ENCODE peak calls at places on chromosome 9, in six cellular contexts. C, P, J, V, Q and I are unnamed samples.

GRCh38 chr9:102550266-102550665 is 444.9 kb upstream of the CYLC2 start:
- DNase-seq in Q (no peak), C (no peak), P (no peak), J (no peak), V (no peak), I (no peak)

GRCh38 chr9:83964973-83965349 is 15.1 kb downstream of the HNRNPK start:
- DNase-seq in Q (no peak), V (no peak), C (no peak), J (no peak), P (no peak), I (no peak)

GRCh38 chr9:107684224-107684623 is 194.7 kb upstream of the KLF4 start:
- DNase-seq in C (no peak), V (no peak), P (no peak), J (no peak), Q (no peak), I (no peak)

GRCh38 chr9:96522371-96522770 is 72.4 kb downstream of the HABP4 start:
- DNase-seq in V (no peak), C (no peak), J (no peak), Q (peak), P (no peak), I (no peak)

GRCh38 chr9:134521817-134522501 is 119.6 kb upstream of the COL5A1 start:
- DNase-seq in Q (no peak), C (no peak), V (no peak), J (no peak), P (no peak), I (no peak)

GRCh38 chr9:12819436-12820185 is 44.8 kb downstream of the LURAP1L start:
- DNase-seq in C (no peak), P (no peak), J (no peak), Q (no peak), V (peak), I (peak)

GRCh38 chr9:110777201-110777842 is 108.7 kb downstream of the MUSK start:
- DNase-seq in P (no peak), C (no peak), J (no peak), Q (no peak), V (no peak), I (no peak)

GRCh38 chr9:129483467-129484324 is 137.2 kb downstream of the C9orf50 start:
- DNase-seq in J (no peak), Q (peak), C (peak), V (no peak), P (peak), I (no peak)

GRCh38 chr9:137366891-137367381 is 56.0 kb downstream of the EXD3 start:
- DNase-seq in V (no peak), Q (no peak), P (no peak), J (no peak), C (no peak), I (no peak)

GRCh38 chr9:129995409-129996160 is 47.4 kb downstream of the FNBP1 start:
- DNase-seq in C (no peak), Q (peak), P (no peak), J (no peak), V (no peak), I (no peak)